ENCODE peak calls at places on chromosomes 12 and 14, in six cellular contexts. Q is psoas muscle, R is GOT3, V is substantia nigra, Z is B cell, G is stomach. O is an unnamed sample.

GRCh38 chr14:103541494-103541943 is 12.5 kb downstream of the TRMT61A start:
- DNase-seq in Q (peak), R (no peak), V (no peak), Z (no peak), G (no peak), O (no peak)

GRCh38 chr14:73743431-73743931 is 29.3 kb upstream of the PNMA1 start:
- DNase-seq in Q (peak), R (no peak), V (no peak), Z (peak), G (no peak), O (no peak)

GRCh38 chr14:97824218-97824617 is 1027.0 kb downstream of the VRK1 start:
- DNase-seq in Q (no peak), R (no peak), V (no peak), Z (no peak), G (no peak), O (no peak)

GRCh38 chr12:116525418-116526001 is 33.7 kb upstream of the MAP1LC3B2 start:
- DNase-seq in Q (peak), R (peak), V (no peak), Z (no peak), G (peak), O (peak)

GRCh38 chr12:57242329-57242690 is 8.7 kb downstream of the STAC3 start:
- DNase-seq in Q (peak), R (no peak), V (no peak), Z (no peak), G (peak), O (no peak)

GRCh38 chr14:34013714-34014055 is 62.8 kb upstream of the EGLN3 start:
- DNase-seq in Q (no peak), R (no peak), V (no peak), Z (no peak), G (no peak), O (no peak)

GRCh38 chr12:2351129-2351528 is 298.3 kb downstream of the CACNA1C start:
- DNase-seq in Q (no peak), R (no peak), V (no peak), Z (no peak), G (no peak), O (no peak)

GRCh38 chr12:1922075-1922709 is 3.7 kb upstream of the CACNA2D4 start:
- DNase-seq in Q (no peak), R (no peak), V (no peak), Z (no peak), G (peak), O (no peak)

GRCh38 chr12:51687142-51687935 is 96.3 kb downstream of the SCN8A start:
- DNase-seq in Q (no peak), R (no peak), V (no peak), Z (no peak), G (no peak), O (no peak)

GRCh38 chr12:110776410-110776809 is 33.7 kb upstream of the PPP1CC start:
- DNase-seq in Q (no peak), R (no peak), V (no peak), Z (no peak), G (no peak), O (no peak)

GRCh38 chr14:67358914-67359313 is 690 bp downstream of the ATP6V1D start:
- DNase-seq in Q (no peak), R (no peak), V (no peak), Z (no peak), G (no peak), O (no peak)

GRCh38 chr12:88334271-88334670 is 192.2 kb downstream of the TMTC3 start:
- DNase-seq in Q (no peak), R (no peak), V (no peak), Z (no peak), G (peak), O (no peak)

GRCh38 chr14:69133206-69134125 is 19.5 kb downstream of the DCAF5 start:
- DNase-seq in Q (no peak), R (no peak), V (no peak), Z (no peak), G (no peak), O (no peak)

GRCh38 chr12:77401062-77401461 is 335.7 kb upstream of the E2F7 start:
- DNase-seq in Q (no peak), R (no peak), V (no peak), Z (no peak), G (no peak), O (no peak)

GRCh38 chr14:55701638-55702037 is 121.6 kb downstream of the KTN1 start:
- DNase-seq in Q (no peak), R (no peak), V (no peak), Z (no peak), G (no peak), O (no peak)

GRCh38 chr14:100536141-100536540 is 51.1 kb downstream of the BEGAIN start:
- DNase-seq in Q (no peak), R (no peak), V (no peak), Z (no peak), G (no peak), O (no peak)

GRCh38 chr14:103880334-103880985 is 33.1 kb upstream of the PPP1R13B start:
- DNase-seq in Q (peak), R (no peak), V (no peak), Z (no peak), G (peak), O (peak)

GRCh38 chr12:32471601-32472001 is 72.2 kb downstream of the FGD4 start:
- DNase-seq in Q (no peak), R (no peak), V (no peak), Z (no peak), G (no peak), O (no peak)

GRCh38 chr14:90344920-90345557 is 13.3 kb upstream of the NRDE2 start:
- DNase-seq in Q (no peak), R (no peak), V (no peak), Z (no peak), G (no peak), O (no peak)

GRCh38 chr14:58107947-58108552 is 44.0 kb downstream of the ARMH4 start:
- DNase-seq in Q (no peak), R (no peak), V (no peak), Z (no peak), G (no peak), O (no peak)

GRCh38 chr12:33223956-33224355 is 215.7 kb downstream of the SYT10 start:
- DNase-seq in Q (no peak), R (no peak), V (no peak), Z (no peak), G (no peak), O (no peak)

O was measured in thoracic aorta.